ENCODE peak calls at places on chromosome 14, in four cellular contexts. X is A549, U is IMR-90, V is body of pancreas. I is an unnamed sample. For H3K4me1, the result is how much of the 10 kb centered on the place peaks cover.

GRCh38 chr14:99325591-99325990 is 53.6 kb upstream of the BCL11B start:
- DNase-seq in X (no peak), U (no peak), V (no peak), I (no peak)

GRCh38 chr14:22515961-22516360 is 73.1 kb downstream of the DAD1 start:
- DNase-seq in X (no peak), U (no peak), V (no peak), I (no peak)

GRCh38 chr14:83007641-83008237 is 1474.1 kb upstream of the SEL1L start:
- DNase-seq in X (no peak), U (peak), V (no peak), I (no peak)

GRCh38 chr14:46322730-46323425 is 328.7 kb downstream of the RPL10L start:
- DNase-seq in X (no peak), U (no peak), V (no peak), I (no peak)

GRCh38 chr14:68332011-68332410 is 460.9 kb downstream of the ZFP36L1 start:
- DNase-seq in X (no peak), U (peak), V (no peak), I (no peak)

GRCh38 chr14:90604356-90604755 is 207.5 kb downstream of the CALM1 start:
- DNase-seq in X (no peak), U (no peak), V (no peak), I (peak)

GRCh38 chr14:105891221-105891602 is 364.8 kb downstream of the TMEM121 start:
- DNase-seq in X (no peak), U (no peak), V (no peak), I (no peak)

GRCh38 chr14:73764881-73765280 is 50.7 kb upstream of the PNMA1 start:
- DNase-seq in X (no peak), U (no peak), V (peak), I (no peak)

GRCh38 chr14:69739486-69739885 is 27.5 kb upstream of the SRSF5 start:
- DNase-seq in X (no peak), U (no peak), V (no peak), I (no peak)

GRCh38 chr14:76574416-76574815 is 186.9 kb upstream of the VASH1 start:
- DNase-seq in X (no peak), U (no peak), V (peak), I (no peak)

GRCh38 chr14:67539116-67539515 is 6.0 kb downstream of the PLEKHH1 start:
- DNase-seq in X (no peak), U (no peak), V (no peak), I (peak)

GRCh38 chr14:42335918-42336317 is 729.2 kb downstream of the LRFN5 start:
- DNase-seq in X (no peak), U (no peak), V (no peak), I (no peak)

GRCh38 chr14:101687756-101688546 is 73.6 kb upstream of the PPP2R5C start:
- DNase-seq in X (no peak), U (no peak), V (no peak), I (no peak)

GRCh38 chr14:51019089-51019488 is 74.8 kb upstream of the PYGL start:
- DNase-seq in X (no peak), U (no peak), V (no peak), I (no peak)

GRCh38 chr14:55841625-55842024 is 261.6 kb downstream of the KTN1 start:
- DNase-seq in X (no peak), U (no peak), V (no peak), I (no peak)

GRCh38 chr14:87990687-87991086 is 2.3 kb downstream of the GALC start:
- DNase-seq in X (no peak), U (no peak), V (peak), I (peak)

GRCh38 chr14:105999361-106000028 is 473.1 kb downstream of the TMEM121 start:
- DNase-seq in X (no peak), U (no peak), V (peak), I (peak)

GRCh38 chr14:32998433-32998832 is 59.8 kb downstream of the NPAS3 start:
- DNase-seq in X (no peak), U (peak), V (peak), I (no peak)

GRCh38 chr14:72608391-72609204 is 285.3 kb downstream of the DPF3 start:
- DNase-seq in X (peak), U (peak), V (no peak), I (no peak)

GRCh38 chr14:76015668-76016067 is 30.1 kb downstream of the IFT43 start:
- DNase-seq in X (no peak), U (no peak), V (no peak), I (no peak)

GRCh38 chr14:91254456-91254855 is 10.0 kb upstream of the GPR68 start:
- DNase-seq in X (no peak), U (no peak), V (no peak), I (no peak)

GRCh38 chr14:90726656-90727055 is 89.6 kb downstream of the TTC7B start:
- DNase-seq in X (no peak), U (peak), V (peak), I (no peak)

GRCh38 chr14:103008768-103009342 is 48.5 kb downstream of the CDC42BPB start:
- DNase-seq in X (no peak), U (peak), V (no peak), I (no peak)

GRCh38 chr14:24481622-24482324 is 26.3 kb downstream of the CMA1 start:
- DNase-seq in X (peak), U (peak), V (peak), I (peak)

GRCh38 chr14:64954491-64955240 is 12.1 kb upstream of the GPX2 start:
- DNase-seq in X (no peak), U (no peak), V (no peak), I (no peak)

GRCh38 chr14:23951590-23952143 is 1.9 kb upstream of the DHRS4 start:
- DNase-seq in X (no peak), U (no peak), V (peak), I (peak)

GRCh38 chr14:105168979-105169507 is 467 bp upstream of the JAG2 start:
- DNase-seq in X (peak), U (no peak), V (no peak), I (no peak)

GRCh38 chr14:38758661-38759060 is 344.4 kb downstream of the SEC23A start:
- DNase-seq in X (no peak), U (no peak), V (no peak), I (no peak)

GRCh38 chr14:35818346-35819115 is 7.6 kb upstream of the BRMS1L start:
- DNase-seq in X (peak), U (peak), V (peak), I (peak)

GRCh38 chr14:80434574-80435321 is 223.4 kb upstream of the DIO2 start:
- DNase-seq in X (no peak), U (peak), V (peak), I (no peak)

GRCh38 chr14:79576434-79576833 is 634.9 kb downstream of the DIO2 start:
- DNase-seq in X (no peak), U (peak), V (no peak), I (no peak)

GRCh38 chr14:54919330-54919729 is 16.7 kb upstream of the GCH1 start:
- DNase-seq in X (no peak), U (no peak), V (no peak), I (no peak)

GRCh38 chr14:97458302-97459137 is 661.3 kb downstream of the VRK1 start:
- DNase-seq in X (no peak), U (no peak), V (peak), I (peak)
- H3K27ac ChIP-seq in X (no peak), U (no peak), V (no peak), I (no peak)

DNA sequence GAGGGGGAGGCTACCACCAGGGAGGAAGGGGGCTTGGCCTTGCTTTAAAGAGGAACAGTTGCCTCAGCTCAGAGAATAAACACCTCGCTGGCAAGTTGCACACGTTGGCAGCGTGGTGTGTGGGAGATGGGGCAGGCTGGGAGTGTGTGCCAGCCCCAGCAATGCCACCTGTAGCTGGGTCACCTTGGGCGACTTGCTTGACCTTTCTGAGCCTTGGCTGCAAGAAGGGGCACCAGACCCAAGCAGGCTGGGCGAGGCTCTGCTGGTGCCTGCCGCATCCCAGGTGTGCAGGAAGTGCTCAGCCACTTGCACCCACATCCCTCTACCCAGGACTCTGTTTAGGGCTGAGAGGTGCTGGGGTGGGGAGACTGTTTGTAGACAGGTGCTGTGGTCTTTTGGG is 602 bp downstream of the FAM181A start:
- DNase-seq in X (no peak), U (no peak), V (no peak), I (no peak)
- TF ChIP-seq POLR2A in X (no peak), U (no peak), V (no peak), I (no peak)

GRCh38 chr14:57508756-57509155 is 15.1 kb upstream of the CCDC198 start:
- DNase-seq in X (no peak), U (no peak), V (no peak), I (no peak)

GRCh38 chr14:57512221-57512620 is 18.6 kb upstream of the CCDC198 start:
- DNase-seq in X (no peak), U (no peak), V (no peak), I (no peak)
- H3K4me1 ChIP-seq in X (under half), U (under half), V (under half), I (under half)

GRCh38 chr14:93894992-93895391 is 32.2 kb upstream of the FAM181A start:
- DNase-seq in X (no peak), U (no peak), V (no peak), I (no peak)

GRCh38 chr14:93893550-93894329 is 33.4 kb upstream of the FAM181A start:
- DNase-seq in X (no peak), U (no peak), V (no peak), I (no peak)

GRCh38 chr14:93891756-93892504 is 35.2 kb upstream of the FAM181A start:
- DNase-seq in X (no peak), U (no peak), V (no peak), I (no peak)

GRCh38 chr14:93892505-93892839 is 34.7 kb upstream of the FAM181A start:
- DNase-seq in X (no peak), U (no peak), V (no peak), I (no peak)

DNA sequence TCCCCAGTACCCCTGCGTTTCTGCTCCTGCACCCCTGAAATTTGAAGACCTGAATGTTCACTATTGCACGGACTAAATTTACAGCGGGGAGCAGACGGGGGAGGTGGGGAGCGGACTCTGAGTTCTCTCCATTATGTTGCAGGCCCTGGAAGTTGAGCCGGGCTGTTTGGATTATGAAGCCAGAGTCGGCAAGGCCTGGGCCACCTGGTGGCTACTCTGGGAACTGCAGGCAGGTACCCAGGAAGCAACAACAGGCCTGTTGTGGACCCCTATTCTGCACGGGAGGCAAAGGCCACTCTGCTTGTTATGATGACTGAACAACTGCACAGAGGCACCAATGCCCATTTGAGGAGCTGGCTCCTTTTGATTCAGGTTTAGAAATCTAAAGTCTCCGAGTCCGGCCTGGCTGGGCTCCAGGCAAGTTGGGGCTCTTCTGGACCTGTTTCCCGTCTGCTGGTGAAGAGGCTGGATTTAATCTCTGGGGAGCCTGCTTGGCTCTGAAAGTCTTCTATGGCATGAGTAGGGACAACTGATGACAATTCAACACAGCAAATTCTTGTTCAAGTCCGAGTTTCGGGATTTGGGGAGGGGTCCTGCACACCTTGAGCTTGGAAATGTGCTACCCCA is 34.1 kb upstream of the FAM181A start:
- DNase-seq in X (peak), U (peak), V (peak), I (peak)
- H3K27ac ChIP-seq in X (no peak), U (no peak), V (no peak), I (no peak)

GRCh38 chr14:52068741-52069616 is at the start of gene NID2:
- DNase-seq in X (peak), U (peak), V (peak), I (peak)
- TF ChIP-seq POLR2A in X (no peak), U (peak), V (peak), I (no peak)

DNA sequence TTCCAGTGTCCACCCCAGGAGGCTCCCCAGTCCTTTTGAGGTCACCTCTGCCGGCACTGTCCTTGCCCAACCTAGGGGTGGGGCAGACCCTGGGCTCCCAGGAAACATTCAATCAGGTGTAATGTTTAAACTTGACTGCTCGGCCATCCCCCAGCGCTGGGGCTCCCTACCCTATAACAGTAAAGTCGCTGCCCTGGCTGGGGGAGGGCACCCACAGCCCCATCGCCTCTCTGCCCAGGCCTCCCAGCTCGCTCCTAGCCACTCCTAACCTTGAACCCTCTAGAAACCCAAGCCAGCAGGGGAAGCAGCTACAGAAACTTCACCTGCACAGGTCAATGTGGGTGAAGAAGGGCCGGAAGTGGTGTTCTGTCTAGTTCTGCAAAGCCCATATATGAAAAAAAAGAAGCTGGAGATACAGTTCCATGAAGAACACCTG is 1.3 kb downstream of the CLMN start:
- DNase-seq in X (no peak), U (no peak), V (no peak), I (no peak)
- H3K4me1 ChIP-seq in X (half or more), U (under half), V (half or more), I (under half)

GRCh38 chr14:89040080-89040437 is 215.6 kb downstream of the TTC8 start:
- DNase-seq in X (no peak), U (no peak), V (no peak), I (no peak)
- H3K27ac ChIP-seq in X (peak), U (no peak), V (peak), I (peak)

GRCh38 chr14:48914382-48914781 is 671.8 kb downstream of the RPS29 start:
- DNase-seq in X (no peak), U (no peak), V (no peak), I (no peak)

GRCh38 chr14:48914921-48915320 is 671.3 kb downstream of the RPS29 start:
- DNase-seq in X (no peak), U (no peak), V (no peak), I (no peak)
- TF ChIP-seq POLR2A in X (no peak), U (no peak), V (no peak), I (no peak)

GRCh38 chr14:93044601-93045000 is 71.1 kb downstream of the ITPK1 start:
- DNase-seq in X (no peak), U (no peak), V (no peak), I (no peak)
- H3K4me1 ChIP-seq in X (half or more), U (under half), V (half or more), I (half or more)

I was measured in testis.